ENCODE peak calls at places on chromosome 10, in six cellular contexts. L is IMR-90, X is mesenchymal stem cell, R is H1, T is mesendoderm, J is trophoblast cell. E is an unnamed sample. For H3K36me3, the result is how much of the 10 kb centered on the place peaks cover.

GRCh38 chr10:128069351-128070051 is 56.7 kb downstream of the MKI67 start:
- DNase-seq in L (peak), T (peak), R (peak), J (peak), X (peak), E (peak)

GRCh38 chr10:47438857-47439474 is 44.9 kb downstream of the ANXA8 start:
- DNase-seq in T (peak), X (peak), J (peak), L (peak), R (no peak), E (peak)

GRCh38 chr10:8418631-8419030 is 364.1 kb downstream of the GATA3 start:
- DNase-seq in R (no peak), J (peak), L (peak), X (peak), T (no peak), E (no peak)

GRCh38 chr10:61068471-61068870 is 124.5 kb upstream of the RHOBTB1 start:
- DNase-seq in T (no peak), L (no peak), R (no peak), X (peak), J (no peak), E (no peak)

GRCh38 chr10:77887631-77888355 is 38.8 kb downstream of the DLG5 start:
- DNase-seq in J (no peak), L (no peak), R (no peak), X (no peak), T (no peak), E (no peak)

GRCh38 chr10:100637785-100638184 is 102.0 kb downstream of the HIF1AN start:
- DNase-seq in X (no peak), J (no peak), T (peak), R (peak), L (no peak), E (peak)

GRCh38 chr10:13439771-13440708 is 88.8 kb downstream of the BEND7 start:
- DNase-seq in X (peak), J (peak), R (peak), L (no peak), T (peak), E (peak)

GRCh38 chr10:105875050-105875449 is 1234.0 kb downstream of the SORCS3 start:
- DNase-seq in X (no peak), R (no peak), T (no peak), J (no peak), L (no peak), E (no peak)

GRCh38 chr10:88259381-88259780 is 323.7 kb downstream of the RNLS start:
- DNase-seq in X (no peak), T (no peak), J (no peak), L (no peak), R (no peak), E (no peak)

GRCh38 chr10:44853796-44854195 is 57.3 kb upstream of the TMEM72 start:
- DNase-seq in J (no peak), R (no peak), L (no peak), X (no peak), T (no peak), E (no peak)

GRCh38 chr10:6337382-6337781 is 134.7 kb downstream of the PFKFB3 start:
- DNase-seq in X (no peak), R (no peak), J (no peak), T (no peak), L (no peak), E (no peak)

GRCh38 chr10:45354261-45354660 is 19.8 kb upstream of the ALOX5 start:
- DNase-seq in X (no peak), R (no peak), J (peak), L (no peak), T (no peak), E (no peak)

GRCh38 chr10:124602646-124603365 is 141.2 kb downstream of the LHPP start:
- DNase-seq in J (no peak), L (no peak), T (no peak), X (no peak), R (no peak), E (no peak)

GRCh38 chr10:132204781-132205473 is 18.2 kb downstream of the DPYSL4 start:
- DNase-seq in L (no peak), T (no peak), X (no peak), J (no peak), R (peak), E (no peak)

GRCh38 chr10:99629625-99629978 is 9.4 kb upstream of the SLC25A28 start:
- DNase-seq in R (no peak), J (no peak), L (no peak), X (no peak), T (no peak), E (no peak)

GRCh38 chr10:61404771-61405170 is 48.4 kb downstream of the TMEM26 start:
- DNase-seq in L (peak), T (no peak), X (no peak), R (no peak), J (no peak), E (no peak)

GRCh38 chr10:35433851-35434426 is 97.6 kb downstream of the CCNY start:
- DNase-seq in T (no peak), X (peak), R (no peak), L (peak), J (no peak), E (no peak)

GRCh38 chr10:3865565-3865964 is 80.6 kb upstream of the KLF6 start:
- DNase-seq in L (no peak), J (no peak), X (no peak), R (no peak), T (no peak), E (no peak)

GRCh38 chr10:828191-828590 is 103.3 kb downstream of the LARP4B start:
- DNase-seq in R (no peak), L (no peak), J (peak), X (no peak), T (no peak), E (no peak)

GRCh38 chr10:84340187-84340586 is 11.8 kb downstream of the CCSER2 start:
- DNase-seq in R (no peak), X (no peak), T (no peak), L (no peak), J (no peak), E (no peak)

GRCh38 chr10:114290038-114290437 is 51.0 kb downstream of the VWA2 start:
- DNase-seq in T (no peak), L (no peak), X (no peak), R (no peak), J (no peak), E (no peak)

GRCh38 chr10:90192825-90193224 is 491.4 kb downstream of the KIF20B start:
- DNase-seq in L (no peak), X (no peak), R (no peak), J (no peak), T (no peak), E (no peak)

GRCh38 chr10:35195361-35196306 is 69.0 kb downstream of the CREM start:
- DNase-seq in X (peak), J (peak), R (no peak), T (peak), L (peak), E (peak)

GRCh38 chr10:62732841-62733653 is 71.5 kb upstream of the ADO start:
- DNase-seq in X (peak), T (no peak), J (no peak), L (peak), R (no peak), E (no peak)

GRCh38 chr10:97355571-97355975 is 21.0 kb upstream of the FRAT2 start:
- DNase-seq in J (no peak), X (no peak), R (peak), T (peak), L (no peak), E (no peak)

GRCh38 chr10:97356318-97356914 is 21.9 kb upstream of the FRAT2 start:
- DNase-seq in J (no peak), X (no peak), L (no peak), R (no peak), T (no peak), E (no peak)

GRCh38 chr10:97356918-97357317 is 22.4 kb upstream of the FRAT2 start:
- DNase-seq in X (no peak), T (no peak), L (no peak), R (no peak), J (no peak), E (no peak)

GRCh38 chr10:97358781-97359180 is 24.3 kb upstream of the FRAT2 start:
- DNase-seq in J (no peak), T (no peak), L (no peak), X (no peak), R (no peak), E (no peak)

GRCh38 chr10:97358349-97358748 is 23.8 kb upstream of the FRAT2 start:
- DNase-seq in R (no peak), X (no peak), L (no peak), J (no peak), T (no peak), E (no peak)
- H3K36me3 ChIP-seq in R (under half), X (half or more), L (under half), J (under half), T (under half), E (under half)

DNA sequence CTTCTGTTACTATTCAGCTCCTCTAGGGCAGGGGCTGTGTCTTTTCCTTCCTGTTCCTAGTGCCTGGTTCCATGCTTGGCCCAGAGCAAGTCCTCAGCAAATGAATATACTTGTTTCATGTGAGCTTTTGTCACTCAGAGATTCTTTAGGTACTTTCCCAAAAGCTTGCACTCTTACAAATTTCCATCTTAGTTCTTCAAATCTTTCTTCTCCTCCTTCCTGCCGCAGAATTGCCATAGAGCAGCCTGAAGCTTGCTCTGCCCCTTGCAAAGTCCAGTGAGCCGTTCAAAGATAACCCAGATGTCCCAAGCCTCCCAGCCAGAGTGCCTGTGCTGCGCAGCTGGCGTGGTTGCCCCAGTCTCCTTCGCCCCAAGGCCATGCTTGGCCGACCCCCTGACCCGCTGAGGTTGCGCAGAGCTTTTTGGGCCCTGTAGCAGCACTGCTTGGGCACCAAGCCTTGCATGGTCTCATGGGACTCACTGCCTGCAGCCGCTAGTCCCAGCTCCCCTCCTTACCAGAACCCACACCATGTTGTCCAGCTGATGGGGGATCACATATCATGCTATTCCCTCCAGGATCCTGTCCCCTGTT is 20.7 kb downstream of the CHST3 start:
- DNase-seq in L (no peak), J (no peak), T (no peak), X (no peak), R (no peak), E (no peak)
- H3K9ac ChIP-seq in L (no peak), J (no peak), T (no peak), X (peak), R (no peak), E (peak)

GRCh38 chr10:109933984-109934565 is 10.8 kb upstream of the XPNPEP1 start:
- DNase-seq in J (peak), X (peak), R (no peak), T (peak), L (peak), E (no peak)
- H2BK120ac ChIP-seq in J (no peak), X (no peak), R (peak), T (no peak), L (no peak), E (no peak)

GRCh38 chr10:116272497-116273221 is at the start of gene GFRA1:
- DNase-seq in X (peak), L (peak), T (peak), R (peak), J (no peak), E (peak)
- H3K36me3 ChIP-seq in X (under half), L (under half), T (under half), R (under half), J (under half), E (under half)

GRCh38 chr10:11794566-11794965 is 28.6 kb upstream of the PROSER2 start:
- DNase-seq in R (no peak), J (no peak), L (no peak), X (no peak), T (peak), E (no peak)

GRCh38 chr10:11797281-11797680 is 25.9 kb upstream of the PROSER2 start:
- DNase-seq in J (no peak), L (no peak), R (no peak), X (no peak), T (no peak), E (no peak)

GRCh38 chr10:11795101-11795920 is 27.8 kb upstream of the PROSER2 start:
- DNase-seq in J (peak), X (no peak), R (no peak), L (no peak), T (no peak), E (no peak)

GRCh38 chr10:11796439-11796838 is 26.7 kb upstream of the PROSER2 start:
- DNase-seq in R (no peak), L (no peak), X (no peak), T (no peak), J (no peak), E (no peak)

GRCh38 chr10:11793762-11794479 is 29.2 kb upstream of the PROSER2 start:
- DNase-seq in X (peak), R (no peak), L (peak), J (peak), T (peak), E (no peak)
- H3K9ac ChIP-seq in X (no peak), R (no peak), L (no peak), J (no peak), T (no peak), E (no peak)

GRCh38 chr10:29448125-29448524 is 159.3 kb downstream of the LYZL1 start:
- DNase-seq in L (no peak), J (no peak), R (no peak), T (no peak), X (no peak), E (no peak)
- H2BK120ac ChIP-seq in L (no peak), J (no peak), R (no peak), T (no peak), X (no peak), E (no peak)

GRCh38 chr10:70119197-70119596 is 13.4 kb downstream of the AIFM2 start:
- DNase-seq in T (no peak), J (no peak), X (no peak), L (no peak), R (no peak), E (no peak)
- H3K36me3 ChIP-seq in T (under half), J (under half), X (under half), L (under half), R (under half), E (under half)

GRCh38 chr10:80177781-80178636 is 27.3 kb downstream of the ANXA11 start:
- DNase-seq in T (no peak), X (peak), L (peak), R (no peak), J (peak), E (no peak)
- H3K9ac ChIP-seq in T (no peak), X (peak), L (no peak), R (no peak), J (no peak), E (no peak)

DNA sequence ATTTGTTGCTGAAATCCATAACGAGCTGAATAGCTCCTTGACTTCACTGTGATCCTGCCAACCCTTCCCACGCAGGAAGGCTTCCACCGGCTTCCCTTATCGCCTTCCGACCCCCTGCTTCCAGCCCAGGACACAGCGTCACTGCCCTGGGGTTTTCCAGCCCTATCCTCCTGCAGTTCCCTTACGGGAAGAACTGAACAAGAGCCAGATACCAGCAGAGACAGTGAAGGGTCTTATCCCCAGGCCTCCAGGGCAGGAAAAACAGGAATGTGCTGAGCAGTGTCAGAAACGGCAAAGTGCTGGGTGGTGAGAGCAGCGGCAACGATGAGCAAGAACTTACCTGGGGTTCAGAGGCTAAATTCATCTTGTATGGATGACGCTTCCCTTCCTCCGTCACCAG is 22.4 kb downstream of the PDLIM1 start:
- DNase-seq in X (peak), T (peak), J (peak), R (peak), L (peak), E (no peak)
- H2BK120ac ChIP-seq in X (no peak), T (no peak), J (no peak), R (no peak), L (no peak), E (no peak)

E was measured in neuronal stem cell.